ENCODE peak calls at places on chromosome 5, in six cellular contexts. O is IMR-90, S is HCT116, Y is HepG2, K is K562, A is H1. R is an unnamed sample.

GRCh38 chr5:86403190-86403589 is 214.6 kb upstream of the COX7C start:
- DNase-seq in S (no peak), A (no peak), Y (no peak), K (no peak), O (no peak), R (no peak)

GRCh38 chr5:128199104-128199503 is 115.5 kb downstream of the SLC12A2 start:
- DNase-seq in A (no peak), Y (no peak), O (peak), K (no peak), S (peak), R (peak)

GRCh38 chr5:125349432-125349831 is 603.0 kb upstream of the ZNF608 start:
- DNase-seq in Y (no peak), S (no peak), A (no peak), O (peak), K (no peak), R (no peak)

GRCh38 chr5:181044662-181045305 is 4.7 kb downstream of the BTNL9 start:
- DNase-seq in K (no peak), O (no peak), S (no peak), A (no peak), Y (no peak), R (no peak)

GRCh38 chr5:34857894-34858293 is 18.9 kb downstream of the TTC23L start:
- DNase-seq in S (no peak), K (no peak), A (no peak), Y (no peak), O (no peak), R (no peak)

GRCh38 chr5:94807985-94808384 is 189.5 kb downstream of the SLF1 start:
- DNase-seq in S (no peak), O (no peak), Y (no peak), K (no peak), A (no peak), R (no peak)

GRCh38 chr5:139681112-139681458 is 32.9 kb downstream of the CXXC5 start:
- DNase-seq in K (no peak), S (no peak), O (no peak), A (no peak), Y (no peak), R (no peak)

GRCh38 chr5:132947661-132948060 is 15.8 kb downstream of the AFF4 start:
- DNase-seq in A (no peak), K (no peak), Y (peak), O (peak), S (no peak), R (no peak)

GRCh38 chr5:118793091-118793490 is 195.3 kb downstream of the DTWD2 start:
- DNase-seq in A (no peak), Y (no peak), O (no peak), K (no peak), S (no peak), R (no peak)

GRCh38 chr5:125295405-125295872 is 549.0 kb upstream of the ZNF608 start:
- DNase-seq in Y (no peak), K (no peak), O (peak), S (no peak), A (no peak), R (no peak)

GRCh38 chr5:146047396-146047795 is 58.0 kb downstream of the PLAC8L1 start:
- DNase-seq in O (no peak), S (no peak), K (no peak), A (no peak), Y (no peak), R (no peak)

GRCh38 chr5:142298789-142299188 is 26.0 kb downstream of the SPRY4 start:
- DNase-seq in Y (no peak), A (no peak), O (no peak), K (no peak), S (no peak), R (no peak)

GRCh38 chr5:158686240-158686639 is 413.5 kb downstream of the EBF1 start:
- DNase-seq in K (no peak), S (no peak), A (no peak), O (no peak), Y (no peak), R (no peak)
- TF ChIP-seq CEBPB in K (no peak), S (no peak), A (no peak), O (no peak), Y (no peak), R (no peak)

GRCh38 chr5:177403194-177403825 is 2.8 kb upstream of the PFN3 start:
- DNase-seq in S (no peak), Y (no peak), O (peak), A (no peak), K (no peak), R (peak)
- TF ChIP-seq CEBPB in S (no peak), Y (no peak), O (no peak), A (no peak), K (no peak), R (no peak)

GRCh38 chr5:73948720-73949119 is 322.7 kb downstream of the ARHGEF28 start:
- DNase-seq in S (no peak), K (no peak), Y (no peak), O (peak), A (no peak), R (no peak)

GRCh38 chr5:73946278-73946677 is 320.3 kb downstream of the ARHGEF28 start:
- DNase-seq in S (no peak), A (no peak), Y (peak), O (no peak), K (no peak), R (no peak)

GRCh38 chr5:73946926-73947455 is 321.0 kb downstream of the ARHGEF28 start:
- DNase-seq in K (no peak), S (no peak), A (no peak), Y (no peak), O (no peak), R (no peak)

GRCh38 chr5:73948289-73948688 is 322.3 kb downstream of the ARHGEF28 start:
- DNase-seq in A (no peak), Y (no peak), K (no peak), S (no peak), O (no peak), R (no peak)

DNA sequence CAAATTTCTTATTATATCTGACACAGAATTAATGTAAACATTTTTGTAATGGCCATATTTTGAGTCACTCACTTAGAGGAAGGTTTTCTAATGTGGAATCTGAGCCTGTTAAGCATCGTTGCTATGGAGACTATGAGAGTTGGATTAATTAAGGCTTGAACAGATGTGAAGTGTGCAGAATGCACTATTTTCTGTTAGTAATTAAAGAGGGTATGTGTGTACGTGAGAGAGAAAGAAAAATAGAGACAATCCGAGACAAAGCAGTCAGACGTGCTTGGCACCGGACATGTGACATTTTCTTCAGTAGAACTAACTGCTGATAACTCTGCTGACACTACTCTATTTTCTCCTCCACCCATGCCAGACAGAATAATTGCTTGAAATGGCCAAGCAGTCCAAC is 321.9 kb downstream of the ARHGEF28 start:
- DNase-seq in O (no peak), K (no peak), A (no peak), Y (no peak), S (no peak), R (no peak)
- TF ChIP-seq CEBPB in O (no peak), K (no peak), A (no peak), Y (no peak), S (no peak), R (no peak)

GRCh38 chr5:176594554-176594953 is 15.4 kb downstream of the GPRIN1 start:
- DNase-seq in S (no peak), Y (no peak), K (no peak), A (no peak), O (no peak), R (no peak)

GRCh38 chr5:176595386-176595943 is 14.5 kb downstream of the GPRIN1 start:
- DNase-seq in Y (no peak), K (no peak), S (no peak), A (no peak), O (no peak), R (no peak)

GRCh38 chr5:176592573-176592972 is 17.4 kb downstream of the GPRIN1 start:
- DNase-seq in O (no peak), A (no peak), Y (no peak), K (no peak), S (no peak), R (no peak)

GRCh38 chr5:176596069-176596656 is 13.8 kb downstream of the GPRIN1 start:
- DNase-seq in O (no peak), S (no peak), Y (no peak), A (no peak), K (no peak), R (no peak)

DNA sequence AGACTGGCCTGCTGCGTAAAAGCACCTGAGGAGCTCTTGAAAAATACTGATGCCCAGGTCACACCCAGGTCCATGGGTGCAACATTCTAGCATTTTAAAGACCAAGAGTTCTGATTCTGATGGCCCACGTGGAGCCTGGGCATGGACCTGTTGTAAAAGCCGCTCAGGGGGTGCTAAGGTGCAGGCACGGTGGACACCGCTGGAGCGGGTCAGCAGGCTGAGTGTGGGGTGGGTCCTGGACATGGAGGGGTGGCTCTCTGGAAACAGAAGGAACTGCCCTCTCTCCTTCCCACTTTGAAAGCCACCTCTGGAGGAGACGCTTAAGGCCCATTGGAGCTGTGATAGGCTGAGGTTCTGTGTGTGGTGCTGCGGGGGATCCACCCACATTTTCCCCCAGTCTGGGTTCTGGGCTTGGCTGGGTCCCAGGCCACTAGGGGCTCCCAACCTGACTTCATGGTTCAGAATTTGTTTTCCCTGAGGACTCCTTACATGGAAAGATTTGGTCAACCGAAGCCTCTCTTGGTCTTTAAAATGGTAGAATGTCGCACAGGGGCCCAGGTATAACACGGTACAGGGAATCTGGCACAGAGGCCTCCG is 16.6 kb downstream of the GPRIN1 start:
- DNase-seq in O (no peak), S (no peak), K (peak), Y (no peak), A (no peak), R (no peak)
- TF ChIP-seq CEBPB in O (no peak), S (no peak), K (no peak), Y (no peak), A (no peak), R (no peak)

DNA sequence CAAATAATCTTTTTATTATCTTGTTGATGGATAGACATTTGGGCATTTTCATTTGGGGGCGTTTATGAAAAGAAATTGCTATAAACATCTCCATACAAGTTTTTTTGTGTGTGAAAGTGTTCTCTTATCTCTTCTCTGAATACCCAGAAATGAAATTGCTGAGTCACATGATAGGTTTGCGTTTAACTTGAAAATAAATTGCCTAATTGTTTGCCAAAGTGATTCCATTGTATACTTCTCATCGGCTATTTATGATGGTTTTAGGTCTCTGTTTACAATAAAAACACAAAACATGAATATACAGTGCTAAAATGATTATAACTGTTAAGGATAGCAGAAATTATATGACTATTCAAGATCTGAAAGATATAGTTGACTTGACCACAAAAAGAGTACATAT is 361.7 kb downstream of the TAF11L14 start:
- DNase-seq in Y (no peak), S (no peak), A (no peak), K (no peak), O (no peak), R (peak)
- TF ChIP-seq CEBPB in Y (no peak), S (no peak), A (no peak), K (no peak), O (no peak), R (peak)

R was measured in A549.